ENCODE peak calls at places on chromosomes 7 and 10, in seven cellular contexts. One of them, this sample, is unnamed.

GRCh38 chr7:24881622-24882021 is 98.4 kb downstream of the OSBPL3 start:
- DNase-seq in mucosa of descending colon: no peak
- DNase-seq in fibroblast of pulmonary artery: no peak
- DNase-seq in neural crest cell: no peak
- DNase-seq in left ventricle myocardium superior: no peak
- DNase-seq in MCF 10A: peak; percentile 34
- DNase-seq in AG08395: no peak
- DNase-seq in this sample: peak; percentile 7

GRCh38 chr7:113404245-113404644 is 285.9 kb upstream of the SMIM30 start:
- DNase-seq in AG08395: no peak
- DNase-seq in neural crest cell: no peak
- DNase-seq in MCF 10A: peak; percentile 40
- DNase-seq in mucosa of descending colon: no peak
- DNase-seq in fibroblast of pulmonary artery: no peak
- DNase-seq in left ventricle myocardium superior: no peak
- DNase-seq in this sample: peak; percentile 61

GRCh38 chr10:124743188-124744046 is 761 bp downstream of the FAM53B start:
- DNase-seq in AG08395: no peak
- DNase-seq in neural crest cell: peak; percentile 34
- DNase-seq in mucosa of descending colon: peak; percentile 48
- DNase-seq in fibroblast of pulmonary artery: no peak
- DNase-seq in MCF 10A: peak; percentile 44
- DNase-seq in left ventricle myocardium superior: peak; percentile 69
- DNase-seq in this sample: peak; percentile 20

GRCh38 chr7:94763268-94763667 is 107.3 kb upstream of the SGCE start:
- DNase-seq in neural crest cell: no peak
- DNase-seq in fibroblast of pulmonary artery: peak; percentile 14
- DNase-seq in AG08395: peak; percentile 20
- DNase-seq in MCF 10A: no peak
- DNase-seq in mucosa of descending colon: no peak
- DNase-seq in left ventricle myocardium superior: no peak
- DNase-seq in this sample: peak; percentile 15

GRCh38 chr7:95430864-95431263 is 4.0 kb downstream of the PON2 start:
- DNase-seq in mucosa of descending colon: peak; percentile 47
- DNase-seq in MCF 10A: peak; percentile 95
- DNase-seq in fibroblast of pulmonary artery: peak; percentile 56
- DNase-seq in left ventricle myocardium superior: no peak
- DNase-seq in AG08395: no peak
- DNase-seq in neural crest cell: no peak
- DNase-seq in this sample: no peak

GRCh38 chr10:102744374-102745051 is 765 bp downstream of the WBP1L start:
- DNase-seq in MCF 10A: no peak
- DNase-seq in left ventricle myocardium superior: no peak
- DNase-seq in mucosa of descending colon: peak; percentile 19
- DNase-seq in AG08395: no peak
- DNase-seq in neural crest cell: no peak
- DNase-seq in fibroblast of pulmonary artery: no peak
- DNase-seq in this sample: no peak

GRCh38 chr7:140541513-140542192 is 62.3 kb upstream of the MKRN1 start:
- DNase-seq in AG08395: peak; percentile 79
- DNase-seq in left ventricle myocardium superior: peak; percentile 76
- DNase-seq in fibroblast of pulmonary artery: peak; percentile 95
- DNase-seq in neural crest cell: peak; percentile 20
- DNase-seq in MCF 10A: peak; percentile 95
- DNase-seq in mucosa of descending colon: peak; percentile 65
- DNase-seq in this sample: peak; percentile 97

GRCh38 chr10:131559450-131559911 is 248.0 kb upstream of the TCERG1L start:
- DNase-seq in mucosa of descending colon: no peak
- DNase-seq in fibroblast of pulmonary artery: no peak
- DNase-seq in neural crest cell: no peak
- DNase-seq in MCF 10A: no peak
- DNase-seq in AG08395: no peak
- DNase-seq in left ventricle myocardium superior: no peak
- DNase-seq in this sample: no peak

GRCh38 chr10:69057261-69057950 is 30.5 kb upstream of the SRGN start:
- DNase-seq in neural crest cell: no peak
- DNase-seq in left ventricle myocardium superior: peak; percentile 69
- DNase-seq in mucosa of descending colon: peak; percentile 34
- DNase-seq in AG08395: no peak
- DNase-seq in MCF 10A: no peak
- DNase-seq in fibroblast of pulmonary artery: no peak
- DNase-seq in this sample: no peak

GRCh38 chr10:133207041-133207600 is 22.9 kb upstream of the UTF1 start:
- DNase-seq in neural crest cell: no peak
- DNase-seq in left ventricle myocardium superior: no peak
- DNase-seq in mucosa of descending colon: no peak
- DNase-seq in MCF 10A: no peak
- DNase-seq in fibroblast of pulmonary artery: no peak
- DNase-seq in AG08395: no peak
- DNase-seq in this sample: no peak

GRCh38 chr10:103842605-103843004 is 12.8 kb downstream of the SH3PXD2A start:
- DNase-seq in fibroblast of pulmonary artery: no peak
- DNase-seq in mucosa of descending colon: no peak
- DNase-seq in neural crest cell: no peak
- DNase-seq in MCF 10A: no peak
- DNase-seq in AG08395: no peak
- DNase-seq in left ventricle myocardium superior: no peak
- DNase-seq in this sample: no peak

GRCh38 chr7:113659419-113659818 is 259.4 kb downstream of the PPP1R3A start:
- DNase-seq in fibroblast of pulmonary artery: no peak
- DNase-seq in neural crest cell: no peak
- DNase-seq in MCF 10A: no peak
- DNase-seq in left ventricle myocardium superior: no peak
- DNase-seq in AG08395: no peak
- DNase-seq in mucosa of descending colon: no peak
- DNase-seq in this sample: no peak

GRCh38 chr10:21517983-21518628 is 7.4 kb downstream of the SKIDA1 start:
- DNase-seq in MCF 10A: no peak
- DNase-seq in fibroblast of pulmonary artery: peak; percentile 49
- DNase-seq in left ventricle myocardium superior: no peak
- DNase-seq in AG08395: no peak
- DNase-seq in neural crest cell: no peak
- DNase-seq in mucosa of descending colon: no peak
- DNase-seq in this sample: peak; percentile 90

GRCh38 chr7:107563761-107564552 is at the start of the genes COG5 and DUS4L:
- DNase-seq in left ventricle myocardium superior: peak; percentile 90
- DNase-seq in AG08395: peak; percentile 83
- DNase-seq in mucosa of descending colon: peak; percentile 92
- DNase-seq in fibroblast of pulmonary artery: peak; percentile 80
- DNase-seq in MCF 10A: peak; percentile 80
- DNase-seq in neural crest cell: peak; percentile 65
- DNase-seq in this sample: peak; percentile 87

GRCh38 chr7:31805209-31805818 is 118.3 kb downstream of the PPP1R17 start:
- DNase-seq in AG08395: no peak
- DNase-seq in mucosa of descending colon: no peak
- DNase-seq in fibroblast of pulmonary artery: no peak
- DNase-seq in left ventricle myocardium superior: no peak
- DNase-seq in neural crest cell: no peak
- DNase-seq in MCF 10A: no peak
- DNase-seq in this sample: no peak

GRCh38 chr10:101065479-101066145 is 3.8 kb downstream of the KAZALD1 start:
- DNase-seq in left ventricle myocardium superior: no peak
- DNase-seq in MCF 10A: no peak
- DNase-seq in mucosa of descending colon: peak; percentile 41
- DNase-seq in fibroblast of pulmonary artery: no peak
- DNase-seq in neural crest cell: no peak
- DNase-seq in AG08395: peak; percentile 45
- DNase-seq in this sample: peak; percentile 24

GRCh38 chr10:79449181-79450146 is 4.0 kb upstream of the ZCCHC24 start:
- DNase-seq in MCF 10A: no peak
- DNase-seq in mucosa of descending colon: no peak
- DNase-seq in left ventricle myocardium superior: no peak
- DNase-seq in neural crest cell: no peak
- DNase-seq in AG08395: no peak
- DNase-seq in fibroblast of pulmonary artery: no peak
- DNase-seq in this sample: peak; percentile 94